ENCODE peak calls at places on chromosomes 13 and 19, in six cellular contexts. One of them, this sample, is unnamed.

GRCh38 chr19:47618771-47619170 is 9.8 kb downstream of the BICRA start:
- DNase-seq in SK-N-SH: no peak
- DNase-seq in mammary epithelial cell: no peak
- DNase-seq in hepatocyte: no peak
- DNase-seq in neuronal stem cell: no peak
- DNase-seq in fibroblast of lung: peak
- DNase-seq in this sample: peak

GRCh38 chr13:70023506-70023905 is 84.1 kb upstream of the ATXN8OS start:
- DNase-seq in mammary epithelial cell: no peak
- DNase-seq in SK-N-SH: no peak
- DNase-seq in hepatocyte: no peak
- DNase-seq in fibroblast of lung: no peak
- DNase-seq in neuronal stem cell: no peak
- DNase-seq in this sample: no peak

GRCh38 chr13:111629933-111630332 is 309.5 kb downstream of the TEX29 start:
- DNase-seq in neuronal stem cell: no peak
- DNase-seq in fibroblast of lung: no peak
- DNase-seq in SK-N-SH: no peak
- DNase-seq in hepatocyte: no peak
- DNase-seq in mammary epithelial cell: no peak
- DNase-seq in this sample: no peak

GRCh38 chr19:6070179-6071102 is 39.9 kb downstream of the RFX2 start:
- DNase-seq in neuronal stem cell: no peak
- DNase-seq in SK-N-SH: no peak
- DNase-seq in mammary epithelial cell: no peak
- DNase-seq in hepatocyte: no peak
- DNase-seq in fibroblast of lung: no peak
- DNase-seq in this sample: no peak

GRCh38 chr19:55777528-55777927 is 8.6 kb downstream of the RFPL4AL1 start:
- DNase-seq in SK-N-SH: peak
- DNase-seq in hepatocyte: no peak
- DNase-seq in neuronal stem cell: no peak
- DNase-seq in fibroblast of lung: no peak
- DNase-seq in mammary epithelial cell: no peak
- DNase-seq in this sample: no peak

GRCh38 chr13:20399515-20399914 is 126.1 kb downstream of the CRYL1 start:
- DNase-seq in neuronal stem cell: no peak
- DNase-seq in mammary epithelial cell: no peak
- DNase-seq in SK-N-SH: no peak
- DNase-seq in hepatocyte: no peak
- DNase-seq in fibroblast of lung: no peak
- DNase-seq in this sample: no peak

GRCh38 chr19:35330475-35330874 is 1.5 kb downstream of the CD22 start:
- DNase-seq in neuronal stem cell: no peak
- DNase-seq in hepatocyte: no peak
- DNase-seq in fibroblast of lung: no peak
- DNase-seq in SK-N-SH: no peak
- DNase-seq in mammary epithelial cell: no peak
- DNase-seq in this sample: no peak

GRCh38 chr13:50589139-50589538 is 254.4 kb downstream of the DLEU7 start:
- DNase-seq in mammary epithelial cell: peak
- DNase-seq in hepatocyte: peak
- DNase-seq in neuronal stem cell: no peak
- DNase-seq in SK-N-SH: peak
- DNase-seq in fibroblast of lung: peak
- DNase-seq in this sample: peak

GRCh38 chr13:68304287-68304893 is 1074.3 kb upstream of the PCDH9 start:
- DNase-seq in neuronal stem cell: peak
- DNase-seq in mammary epithelial cell: peak
- DNase-seq in hepatocyte: peak
- DNase-seq in fibroblast of lung: peak
- DNase-seq in SK-N-SH: peak
- DNase-seq in this sample: no peak

GRCh38 chr13:65378943-65379519 is 1851.1 kb downstream of the PCDH9 start:
- DNase-seq in hepatocyte: no peak
- DNase-seq in neuronal stem cell: no peak
- DNase-seq in SK-N-SH: no peak
- DNase-seq in fibroblast of lung: peak
- DNase-seq in mammary epithelial cell: no peak
- DNase-seq in this sample: no peak

GRCh38 chr19:54104998-54105715 is 2.5 kb downstream of the NDUFA3 start:
- DNase-seq in mammary epithelial cell: no peak
- DNase-seq in neuronal stem cell: no peak
- DNase-seq in hepatocyte: no peak
- DNase-seq in fibroblast of lung: no peak
- DNase-seq in SK-N-SH: no peak
- DNase-seq in this sample: peak

GRCh38 chr19:17394891-17395415 is 957 bp upstream of the CCDC194 start:
- DNase-seq in fibroblast of lung: peak
- DNase-seq in SK-N-SH: peak
- DNase-seq in mammary epithelial cell: peak
- DNase-seq in hepatocyte: no peak
- DNase-seq in neuronal stem cell: no peak
- DNase-seq in this sample: peak

GRCh38 chr13:36965767-36966166 is 33.4 kb downstream of the ALG5 start:
- DNase-seq in mammary epithelial cell: peak
- DNase-seq in SK-N-SH: no peak
- DNase-seq in fibroblast of lung: peak
- DNase-seq in neuronal stem cell: no peak
- DNase-seq in hepatocyte: no peak
- DNase-seq in this sample: peak

GRCh38 chr13:52809310-52809769 is 39.1 kb downstream of the PCDH8 start:
- DNase-seq in fibroblast of lung: peak
- DNase-seq in neuronal stem cell: peak
- DNase-seq in hepatocyte: peak
- DNase-seq in SK-N-SH: peak
- DNase-seq in mammary epithelial cell: peak
- DNase-seq in this sample: peak

GRCh38 chr19:43778651-43779050 is 2.1 kb downstream of the KCNN4 start:
- DNase-seq in fibroblast of lung: no peak
- DNase-seq in SK-N-SH: no peak
- DNase-seq in mammary epithelial cell: no peak
- DNase-seq in hepatocyte: no peak
- DNase-seq in neuronal stem cell: no peak
- DNase-seq in this sample: peak

GRCh38 chr13:34310539-34310938 is 492.6 kb downstream of the RFC3 start:
- DNase-seq in mammary epithelial cell: no peak
- DNase-seq in hepatocyte: no peak
- DNase-seq in neuronal stem cell: no peak
- DNase-seq in SK-N-SH: peak
- DNase-seq in fibroblast of lung: no peak
- DNase-seq in this sample: no peak

GRCh38 chr19:32219881-32220552 is 125.4 kb upstream of the ZNF507 start:
- DNase-seq in SK-N-SH: no peak
- DNase-seq in hepatocyte: no peak
- DNase-seq in fibroblast of lung: no peak
- DNase-seq in mammary epithelial cell: no peak
- DNase-seq in neuronal stem cell: no peak
- DNase-seq in this sample: no peak

GRCh38 chr19:21698215-21698614 is 69.2 kb downstream of the ZNF100 start:
- DNase-seq in neuronal stem cell: peak
- DNase-seq in mammary epithelial cell: peak
- DNase-seq in fibroblast of lung: peak
- DNase-seq in SK-N-SH: peak
- DNase-seq in hepatocyte: peak
- DNase-seq in this sample: no peak

GRCh38 chr13:45602183-45602582 is 13.4 kb downstream of the ERICH6B start:
- DNase-seq in fibroblast of lung: no peak
- DNase-seq in neuronal stem cell: no peak
- DNase-seq in mammary epithelial cell: no peak
- DNase-seq in SK-N-SH: peak
- DNase-seq in hepatocyte: peak
- DNase-seq in this sample: no peak

GRCh38 chr19:35860818-35861639 is 4.3 kb downstream of the KIRREL2 start:
- DNase-seq in SK-N-SH: no peak
- DNase-seq in hepatocyte: peak
- DNase-seq in fibroblast of lung: no peak
- DNase-seq in mammary epithelial cell: no peak
- DNase-seq in neuronal stem cell: peak
- DNase-seq in this sample: peak

GRCh38 chr19:1177322-1178114 is 3.5 kb upstream of the SBNO2 start:
- DNase-seq in SK-N-SH: no peak
- DNase-seq in fibroblast of lung: peak
- DNase-seq in neuronal stem cell: no peak
- DNase-seq in hepatocyte: peak
- DNase-seq in mammary epithelial cell: peak
- DNase-seq in this sample: peak

GRCh38 chr19:43572172-43572588 is 3.1 kb downstream of the XRCC1 start:
- DNase-seq in fibroblast of lung: no peak
- DNase-seq in hepatocyte: peak
- DNase-seq in mammary epithelial cell: no peak
- DNase-seq in neuronal stem cell: no peak
- DNase-seq in SK-N-SH: no peak
- DNase-seq in this sample: peak

GRCh38 chr19:14763497-14764145 is 14.7 kb downstream of the ADGRE2 start:
- DNase-seq in hepatocyte: no peak
- DNase-seq in fibroblast of lung: no peak
- DNase-seq in neuronal stem cell: no peak
- DNase-seq in SK-N-SH: no peak
- DNase-seq in mammary epithelial cell: no peak
- DNase-seq in this sample: no peak

GRCh38 chr13:28392428-28392827 is 102.5 kb downstream of the FLT1 start:
- DNase-seq in SK-N-SH: peak
- DNase-seq in fibroblast of lung: no peak
- DNase-seq in neuronal stem cell: no peak
- DNase-seq in hepatocyte: no peak
- DNase-seq in mammary epithelial cell: no peak
- DNase-seq in this sample: no peak

GRCh38 chr19:30393046-30393445 is 20.9 kb downstream of the ZNF536 start:
- DNase-seq in fibroblast of lung: no peak
- DNase-seq in mammary epithelial cell: no peak
- DNase-seq in SK-N-SH: no peak
- DNase-seq in neuronal stem cell: no peak
- DNase-seq in hepatocyte: no peak
- DNase-seq in this sample: no peak

GRCh38 chr19:42075616-42076374 is at the start of gene ZNF574:
- DNase-seq in SK-N-SH: peak
- DNase-seq in mammary epithelial cell: peak
- DNase-seq in fibroblast of lung: peak
- DNase-seq in hepatocyte: peak
- DNase-seq in neuronal stem cell: peak
- DNase-seq in this sample: peak

GRCh38 chr19:42074513-42075363 is 1.2 kb upstream of the ZNF574 start:
- DNase-seq in hepatocyte: peak
- DNase-seq in mammary epithelial cell: no peak
- DNase-seq in fibroblast of lung: no peak
- DNase-seq in SK-N-SH: peak
- DNase-seq in neuronal stem cell: no peak
- DNase-seq in this sample: peak

GRCh38 chr19:42075364-42075615 is 676 bp upstream of the ZNF574 start:
- DNase-seq in neuronal stem cell: no peak
- DNase-seq in SK-N-SH: no peak
- DNase-seq in mammary epithelial cell: no peak
- DNase-seq in hepatocyte: no peak
- DNase-seq in fibroblast of lung: no peak
- DNase-seq in this sample: no peak

GRCh38 chr19:42078058-42078457 is 2.1 kb downstream of the ZNF574 start:
- DNase-seq in neuronal stem cell: no peak
- DNase-seq in hepatocyte: no peak
- DNase-seq in SK-N-SH: no peak
- DNase-seq in fibroblast of lung: no peak
- DNase-seq in mammary epithelial cell: no peak
- DNase-seq in this sample: no peak

GRCh38 chr19:42076375-42076944 is 494 bp downstream of the ZNF574 start:
- DNase-seq in fibroblast of lung: peak
- DNase-seq in neuronal stem cell: no peak
- DNase-seq in hepatocyte: no peak
- DNase-seq in mammary epithelial cell: no peak
- DNase-seq in SK-N-SH: no peak
- DNase-seq in this sample: no peak
- H2AFZ ChIP-seq in fibroblast of lung: no peak
- H2AFZ ChIP-seq in neuronal stem cell: peak
- H2AFZ ChIP-seq in hepatocyte: no peak
- H2AFZ ChIP-seq in mammary epithelial cell: peak
- H2AFZ ChIP-seq in SK-N-SH: no peak
- H2AFZ ChIP-seq in this sample: no peak

DNA sequence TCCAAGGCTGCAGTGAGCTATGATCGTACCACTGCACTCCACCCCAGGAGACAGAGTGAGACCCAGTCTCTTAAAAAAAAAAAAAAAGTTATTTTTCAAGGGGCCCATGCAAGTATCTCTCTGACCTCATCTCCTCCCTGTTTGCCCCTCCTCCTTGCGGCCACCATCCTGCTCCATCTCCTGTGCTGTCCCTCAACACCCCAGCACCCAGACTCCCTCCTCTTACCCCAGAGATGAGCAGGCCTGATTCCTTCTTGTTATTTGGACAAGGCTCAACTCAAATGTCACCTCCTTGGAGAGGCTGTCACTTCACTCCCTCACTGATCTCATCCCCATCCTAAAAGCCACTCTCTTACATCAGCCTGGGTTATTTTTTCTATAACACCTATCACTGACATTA is 4.4 kb downstream of the RYR1 start:
- DNase-seq in hepatocyte: no peak
- DNase-seq in SK-N-SH: no peak
- DNase-seq in fibroblast of lung: no peak
- DNase-seq in neuronal stem cell: no peak
- DNase-seq in mammary epithelial cell: no peak
- DNase-seq in this sample: peak
- H3K27ac ChIP-seq in hepatocyte: no peak
- H3K27ac ChIP-seq in SK-N-SH: no peak
- H3K27ac ChIP-seq in fibroblast of lung: no peak
- H3K27ac ChIP-seq in neuronal stem cell: no peak
- H3K27ac ChIP-seq in mammary epithelial cell: no peak
- H3K27ac ChIP-seq in this sample: no peak

GRCh38 chr19:42089772-42090171 is 13.8 kb downstream of the ZNF574 start:
- DNase-seq in SK-N-SH: no peak
- DNase-seq in fibroblast of lung: no peak
- DNase-seq in neuronal stem cell: no peak
- DNase-seq in mammary epithelial cell: no peak
- DNase-seq in hepatocyte: no peak
- DNase-seq in this sample: peak

GRCh38 chr19:42086770-42087550 is 11.0 kb downstream of the ZNF574 start:
- DNase-seq in mammary epithelial cell: no peak
- DNase-seq in fibroblast of lung: no peak
- DNase-seq in hepatocyte: no peak
- DNase-seq in SK-N-SH: no peak
- DNase-seq in neuronal stem cell: no peak
- DNase-seq in this sample: peak

GRCh38 chr19:42089191-42089750 is 13.3 kb downstream of the ZNF574 start:
- DNase-seq in SK-N-SH: no peak
- DNase-seq in mammary epithelial cell: no peak
- DNase-seq in hepatocyte: no peak
- DNase-seq in fibroblast of lung: no peak
- DNase-seq in neuronal stem cell: no peak
- DNase-seq in this sample: no peak

GRCh38 chr19:42090687-42091086 is 14.7 kb downstream of the ZNF574 start:
- DNase-seq in SK-N-SH: no peak
- DNase-seq in fibroblast of lung: no peak
- DNase-seq in neuronal stem cell: no peak
- DNase-seq in hepatocyte: no peak
- DNase-seq in mammary epithelial cell: no peak
- DNase-seq in this sample: no peak

GRCh38 chr19:42088471-42089190 is 12.7 kb downstream of the ZNF574 start:
- DNase-seq in hepatocyte: no peak
- DNase-seq in SK-N-SH: no peak
- DNase-seq in neuronal stem cell: no peak
- DNase-seq in fibroblast of lung: peak
- DNase-seq in mammary epithelial cell: peak
- DNase-seq in this sample: peak
- H2AFZ ChIP-seq in hepatocyte: no peak
- H2AFZ ChIP-seq in SK-N-SH: peak
- H2AFZ ChIP-seq in neuronal stem cell: peak
- H2AFZ ChIP-seq in fibroblast of lung: peak
- H2AFZ ChIP-seq in mammary epithelial cell: peak
- H2AFZ ChIP-seq in this sample: peak

GRCh38 chr19:28456708-28457320 is 756.1 kb downstream of the UQCRFS1 start:
- DNase-seq in hepatocyte: no peak
- DNase-seq in neuronal stem cell: no peak
- DNase-seq in fibroblast of lung: no peak
- DNase-seq in mammary epithelial cell: no peak
- DNase-seq in SK-N-SH: no peak
- DNase-seq in this sample: peak
- H3K27ac ChIP-seq in hepatocyte: no peak
- H3K27ac ChIP-seq in neuronal stem cell: no peak
- H3K27ac ChIP-seq in fibroblast of lung: no peak
- H3K27ac ChIP-seq in mammary epithelial cell: no peak
- H3K27ac ChIP-seq in SK-N-SH: no peak
- H3K27ac ChIP-seq in this sample: no peak